ENCODE peak calls at places on chromosomes 3 and 15, in eight cellular contexts. D is stimulated activated CD4-positive, alpha-beta T cell treated with anti-CD3 and anti-CD28 coated beads, Interleukin-2, amount 100 ng/mL, for 48 hours; H is anterior cingulate cortex; V is hepatic stellate cell; Y is lung; Q is IMR-90; U is ELF-1; E is effector CD8-positive, alpha-beta T cell. K is an unnamed sample.

GRCh38 chr15:61364871-61365270 is 135.8 kb upstream of the RORA start:
- DNase-seq in D (no peak), H (no peak), V (no peak), Y (no peak), Q (no peak), U (peak; percentile 95), E (no peak), K (no peak)

GRCh38 chr3:142209655-142210054 is 15.7 kb downstream of the GK5 start:
- DNase-seq in D (no peak), H (peak; percentile 21), V (peak; percentile 59), Y (no peak), Q (peak; percentile 72), U (no peak), E (no peak), K (peak; percentile 65)

GRCh38 chr15:74866090-74866489 is 7.1 kb downstream of the SCAMP2 start:
- DNase-seq in D (no peak), H (no peak), V (peak; percentile 73), Y (no peak), Q (peak; percentile 85), U (no peak), E (no peak), K (peak; percentile 77)

GRCh38 chr3:111735271-111735758 is 123.8 kb upstream of the PHLDB2 start:
- DNase-seq in D (peak; percentile 2), H (no peak), V (peak; percentile 43), Y (no peak), Q (peak; percentile 94), U (peak; percentile 15), E (no peak), K (peak; percentile 47)

GRCh38 chr15:55282284-55282833 is 7.3 kb downstream of the RAB27A start:
- DNase-seq in D (no peak), H (no peak), V (peak; percentile 27), Y (no peak), Q (peak; percentile 84), U (no peak), E (no peak), K (peak; percentile 53)

GRCh38 chr3:193963808-193964516 is 172.0 kb upstream of the HES1 start:
- DNase-seq in D (no peak), H (no peak), V (no peak), Y (no peak), Q (no peak), U (no peak), E (no peak), K (no peak)

GRCh38 chr3:52333869-52334557 is 17.9 kb downstream of the DNAH1 start:
- DNase-seq in D (no peak), H (no peak), V (no peak), Y (no peak), Q (peak; percentile 35), U (no peak), E (no peak), K (no peak)

GRCh38 chr3:98779936-98780335 is 16.8 kb downstream of the ST3GAL6 start:
- DNase-seq in D (no peak), H (no peak), V (no peak), Y (no peak), Q (peak; percentile 62), U (no peak), E (no peak), K (no peak)

GRCh38 chr15:76575177-76576078 is 238.9 kb downstream of the ISL2 start:
- DNase-seq in D (no peak), H (no peak), V (no peak), Y (no peak), Q (no peak), U (no peak), E (no peak), K (no peak)

GRCh38 chr15:90024406-90024805 is 23.3 kb downstream of the ZNF710 start:
- DNase-seq in D (no peak), H (no peak), V (no peak), Y (no peak), Q (no peak), U (no peak), E (no peak), K (no peak)

GRCh38 chr15:37880009-37880834 is 54.2 kb upstream of the TMCO5A start:
- DNase-seq in D (no peak), H (no peak), V (no peak), Y (no peak), Q (peak; percentile 75), U (peak; percentile 17), E (no peak), K (peak; percentile 39)

GRCh38 chr3:31880020-31880419 is 101.0 kb downstream of the OSBPL10 start:
- DNase-seq in D (no peak), H (no peak), V (no peak), Y (peak; percentile 77), Q (peak; percentile 8), U (no peak), E (no peak), K (no peak)

GRCh38 chr3:142844339-142844977 is 44.4 kb downstream of the PCOLCE2 start:
- DNase-seq in D (no peak), H (no peak), V (peak; percentile 26), Y (no peak), Q (peak; percentile 38), U (no peak), E (no peak), K (peak; percentile 28)

GRCh38 chr15:29268706-29269484 is 727 bp downstream of the NSMCE3 start:
- DNase-seq in D (peak; percentile 25), H (no peak), V (no peak), Y (no peak), Q (peak; percentile 34), U (peak; percentile 56), E (peak; percentile 30), K (peak; percentile 21)

GRCh38 chr3:112115806-112116383 is 17.2 kb downstream of the GCSAM start:
- DNase-seq in D (no peak), H (no peak), V (no peak), Y (no peak), Q (no peak), U (no peak), E (no peak), K (no peak)

GRCh38 chr3:178044320-178044719 is 491.9 kb upstream of the KCNMB2 start:
- DNase-seq in D (no peak), H (no peak), V (no peak), Y (no peak), Q (no peak), U (no peak), E (no peak), K (no peak)

GRCh38 chr3:79018671-79019136 is 749.1 kb downstream of the ROBO1 start:
- DNase-seq in D (no peak), H (peak; percentile 55), V (peak; percentile 63), Y (peak; percentile 49), Q (peak; percentile 64), U (peak; percentile 76), E (peak; percentile 3), K (peak; percentile 66)

GRCh38 chr3:134677196-134677986 is 26.6 kb upstream of the KY start:
- DNase-seq in D (no peak), H (no peak), V (no peak), Y (no peak), Q (no peak), U (peak; percentile 67), E (no peak), K (no peak)

GRCh38 chr3:47976135-47976758 is 40.0 kb downstream of the MAP4 start:
- DNase-seq in D (no peak), H (no peak), V (no peak), Y (no peak), Q (no peak), U (no peak), E (no peak), K (no peak)

K was measured in AG08396.